ENCODE peak calls at places on chromosome 19, in five cellular contexts. One of them, this sample, is unnamed.

GRCh38 chr19:9917322-9917721 is 19.0 kb downstream of the OLFM2 start:
- DNase-seq in retinal pigment epithelial cell: no peak
- DNase-seq in neuronal stem cell: no peak
- DNase-seq in aorta: no peak
- DNase-seq in heart left ventricle: no peak
- DNase-seq in this sample: peak; percentile 36

GRCh38 chr19:38049105-38049649 is 142.2 kb downstream of the SIPA1L3 start:
- DNase-seq in retinal pigment epithelial cell: no peak
- DNase-seq in neuronal stem cell: no peak
- DNase-seq in aorta: no peak
- DNase-seq in heart left ventricle: no peak
- DNase-seq in this sample: no peak

GRCh38 chr19:19336597-19336996 is 16.0 kb downstream of the MAU2 start:
- DNase-seq in retinal pigment epithelial cell: no peak
- DNase-seq in neuronal stem cell: no peak
- DNase-seq in aorta: no peak
- DNase-seq in heart left ventricle: no peak
- DNase-seq in this sample: no peak

GRCh38 chr19:35292986-35293732 is 1.2 kb downstream of the MAG start:
- DNase-seq in retinal pigment epithelial cell: no peak
- DNase-seq in neuronal stem cell: no peak
- DNase-seq in aorta: no peak
- DNase-seq in heart left ventricle: no peak
- DNase-seq in this sample: no peak

GRCh38 chr19:30556230-30556711 is 184.1 kb downstream of the ZNF536 start:
- DNase-seq in retinal pigment epithelial cell: no peak
- DNase-seq in neuronal stem cell: no peak
- DNase-seq in aorta: no peak
- DNase-seq in heart left ventricle: no peak
- DNase-seq in this sample: no peak

GRCh38 chr19:45161715-45162463 is 1.1 kb upstream of the NKPD1 start:
- DNase-seq in retinal pigment epithelial cell: no peak
- DNase-seq in neuronal stem cell: no peak
- DNase-seq in aorta: no peak
- DNase-seq in heart left ventricle: no peak
- DNase-seq in this sample: peak; percentile 78

GRCh38 chr19:30160996-30161655 is 211.1 kb upstream of the ZNF536 start:
- DNase-seq in retinal pigment epithelial cell: no peak
- DNase-seq in neuronal stem cell: no peak
- DNase-seq in aorta: no peak
- DNase-seq in heart left ventricle: no peak
- DNase-seq in this sample: no peak

GRCh38 chr19:4115050-4115817 is 8.7 kb downstream of the MAP2K2 start:
- DNase-seq in retinal pigment epithelial cell: no peak
- DNase-seq in neuronal stem cell: no peak
- DNase-seq in aorta: peak; percentile 55
- DNase-seq in heart left ventricle: no peak
- DNase-seq in this sample: no peak

GRCh38 chr19:4220188-4220587 is 9.1 kb upstream of the EBI3 start:
- DNase-seq in retinal pigment epithelial cell: no peak
- DNase-seq in neuronal stem cell: no peak
- DNase-seq in aorta: no peak
- DNase-seq in heart left ventricle: no peak
- DNase-seq in this sample: no peak